ENCODE peak calls at places on chromosomes 4 and X, in four cellular contexts. One of them, this sample, is unnamed.

GRCh38 chr4:2830632-2831610 is 12.7 kb upstream of the ADD1 start:
- DNase-seq in kidney: peak; percentile 64
- DNase-seq in H9: no peak
- DNase-seq in mesenchymal stem cell: no peak
- DNase-seq in this sample: no peak

GRCh38 chrX:65196758-65197371 is 220.6 kb upstream of the ZC4H2 start:
- DNase-seq in mesenchymal stem cell: no peak
- DNase-seq in kidney: no peak
- DNase-seq in H9: peak; percentile 82
- DNase-seq in this sample: no peak

GRCh38 chr4:5033266-5033945 is 14.1 kb upstream of the CYTL1 start:
- DNase-seq in kidney: no peak
- DNase-seq in mesenchymal stem cell: peak; percentile 22
- DNase-seq in H9: no peak
- DNase-seq in this sample: no peak

GRCh38 chrX:64570204-64570603 is 175.0 kb upstream of the MTMR8 start:
- DNase-seq in kidney: no peak
- DNase-seq in mesenchymal stem cell: no peak
- DNase-seq in H9: peak; percentile 34
- DNase-seq in this sample: no peak

GRCh38 chr4:122783301-122784215 is 43.1 kb upstream of the FGF2 start:
- DNase-seq in H9: peak; percentile 94
- DNase-seq in kidney: peak; percentile 76
- DNase-seq in mesenchymal stem cell: peak; percentile 76
- DNase-seq in this sample: peak; percentile 87

GRCh38 chr4:93764647-93765246 is 63.8 kb upstream of the ATOH1 start:
- DNase-seq in kidney: no peak
- DNase-seq in mesenchymal stem cell: peak; percentile 48
- DNase-seq in H9: no peak
- DNase-seq in this sample: peak; percentile 44

GRCh38 chr4:2367626-2368025 is 50.8 kb downstream of the ZFYVE28 start:
- DNase-seq in kidney: no peak
- DNase-seq in H9: no peak
- DNase-seq in mesenchymal stem cell: no peak
- DNase-seq in this sample: no peak

GRCh38 chr4:118280501-118281218 is 72.1 kb downstream of the PRSS12 start:
- DNase-seq in H9: peak; percentile 54
- DNase-seq in kidney: no peak
- DNase-seq in mesenchymal stem cell: peak; percentile 73
- DNase-seq in this sample: peak; percentile 85

GRCh38 chr4:675036-675804 is 878 bp downstream of the MYL5 start:
- DNase-seq in H9: peak; percentile 31
- DNase-seq in mesenchymal stem cell: no peak
- DNase-seq in kidney: peak; percentile 84
- DNase-seq in this sample: no peak

GRCh38 chr4:125325733-125326132 is 11.0 kb downstream of the FAT4 start:
- DNase-seq in mesenchymal stem cell: no peak
- DNase-seq in kidney: no peak
- DNase-seq in H9: no peak
- DNase-seq in this sample: no peak
- H3K9ac ChIP-seq in mesenchymal stem cell: no peak overlapping the region
- H3K9ac ChIP-seq in kidney: no peak overlapping the region
- H3K9ac ChIP-seq in H9: no peak overlapping the region
- H3K9ac ChIP-seq in this sample: no peak overlapping the region

DNA sequence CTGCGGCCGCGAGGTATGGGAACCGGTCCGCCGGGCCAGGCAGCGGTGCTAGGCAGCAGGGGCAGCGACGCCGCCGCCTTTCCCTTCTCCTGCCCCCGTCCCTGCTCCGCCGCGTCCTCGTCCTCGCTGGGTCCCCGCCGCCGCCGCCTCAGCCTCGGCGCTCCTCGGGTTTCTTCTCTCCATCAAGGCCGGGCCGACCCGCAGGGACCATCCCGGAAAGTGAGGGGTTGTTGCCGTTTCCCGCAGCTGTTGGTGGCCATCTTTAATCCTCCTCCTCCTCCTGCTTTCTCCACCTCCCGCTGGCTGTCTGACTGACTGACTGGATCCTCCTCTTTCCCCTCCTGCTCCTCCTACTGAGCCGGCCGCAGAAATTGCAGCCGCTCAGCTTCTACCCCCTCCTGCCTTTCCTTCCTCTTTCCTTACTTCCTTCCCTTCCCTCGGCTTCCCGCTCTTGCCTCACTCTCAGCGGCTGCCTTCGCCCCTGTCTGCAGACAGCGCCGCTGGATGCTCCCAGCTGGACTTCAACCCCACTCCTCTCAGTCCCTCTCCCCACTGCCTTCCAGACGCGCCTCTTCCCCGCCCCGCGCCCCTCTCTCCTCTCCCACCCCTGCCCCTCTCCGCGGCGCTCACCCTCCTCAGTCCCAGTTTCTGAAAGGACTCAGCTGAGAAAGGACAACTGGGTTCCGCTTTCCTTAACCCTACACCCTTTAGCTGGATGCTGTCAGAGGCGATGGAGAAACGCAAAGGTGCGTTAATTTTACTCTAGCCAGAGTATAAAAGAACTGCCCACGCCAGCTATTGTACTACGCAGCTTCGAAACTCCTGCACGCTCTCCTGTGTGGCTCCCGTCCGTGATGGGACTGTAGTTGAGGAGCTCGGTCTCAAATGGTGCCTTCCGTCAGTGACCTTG is at the start of gene WDFY3:
- DNase-seq in H9: peak; percentile 90
- DNase-seq in kidney: peak; percentile 95
- DNase-seq in mesenchymal stem cell: peak; percentile 95
- DNase-seq in this sample: peak; percentile 89
- H3K9ac ChIP-seq in H9: peak within 1 kb of the TSS; percentile 55
- H3K9ac ChIP-seq in kidney: peak within 1 kb of the TSS; percentile 98
- H3K9ac ChIP-seq in mesenchymal stem cell: peak within 1 kb of the TSS; percentile 92
- H3K9ac ChIP-seq in this sample: peak within 1 kb of the TSS; percentile 90

GRCh38 chr4:156547891-156548290 is 423.7 kb downstream of the PDGFC start:
- DNase-seq in mesenchymal stem cell: peak; percentile 63
- DNase-seq in H9: no peak
- DNase-seq in kidney: no peak
- DNase-seq in this sample: peak; percentile 23
- H3K9ac ChIP-seq in mesenchymal stem cell: no peak overlapping the region
- H3K9ac ChIP-seq in H9: no peak overlapping the region
- H3K9ac ChIP-seq in kidney: no peak overlapping the region
- H3K9ac ChIP-seq in this sample: no peak overlapping the region

GRCh38 chrX:49071877-49072711 is 1.7 kb downstream of the PRAF2 start:
- DNase-seq in mesenchymal stem cell: no peak
- DNase-seq in H9: peak; percentile 87
- DNase-seq in kidney: peak; percentile 94
- DNase-seq in this sample: peak; percentile 67

GRCh38 chrX:49072712-49073095 is 1.1 kb downstream of the PRAF2 start:
- DNase-seq in mesenchymal stem cell: no peak
- DNase-seq in kidney: no peak
- DNase-seq in H9: no peak
- DNase-seq in this sample: no peak

GRCh38 chrX:49070988-49071387 is 2.8 kb downstream of the PRAF2 start:
- DNase-seq in kidney: no peak
- DNase-seq in mesenchymal stem cell: no peak
- DNase-seq in H9: no peak
- DNase-seq in this sample: no peak

GRCh38 chrX:49075347-49075746 is 1.5 kb upstream of the PRAF2 start:
- DNase-seq in kidney: no peak
- DNase-seq in mesenchymal stem cell: no peak
- DNase-seq in H9: no peak
- DNase-seq in this sample: no peak

DNA sequence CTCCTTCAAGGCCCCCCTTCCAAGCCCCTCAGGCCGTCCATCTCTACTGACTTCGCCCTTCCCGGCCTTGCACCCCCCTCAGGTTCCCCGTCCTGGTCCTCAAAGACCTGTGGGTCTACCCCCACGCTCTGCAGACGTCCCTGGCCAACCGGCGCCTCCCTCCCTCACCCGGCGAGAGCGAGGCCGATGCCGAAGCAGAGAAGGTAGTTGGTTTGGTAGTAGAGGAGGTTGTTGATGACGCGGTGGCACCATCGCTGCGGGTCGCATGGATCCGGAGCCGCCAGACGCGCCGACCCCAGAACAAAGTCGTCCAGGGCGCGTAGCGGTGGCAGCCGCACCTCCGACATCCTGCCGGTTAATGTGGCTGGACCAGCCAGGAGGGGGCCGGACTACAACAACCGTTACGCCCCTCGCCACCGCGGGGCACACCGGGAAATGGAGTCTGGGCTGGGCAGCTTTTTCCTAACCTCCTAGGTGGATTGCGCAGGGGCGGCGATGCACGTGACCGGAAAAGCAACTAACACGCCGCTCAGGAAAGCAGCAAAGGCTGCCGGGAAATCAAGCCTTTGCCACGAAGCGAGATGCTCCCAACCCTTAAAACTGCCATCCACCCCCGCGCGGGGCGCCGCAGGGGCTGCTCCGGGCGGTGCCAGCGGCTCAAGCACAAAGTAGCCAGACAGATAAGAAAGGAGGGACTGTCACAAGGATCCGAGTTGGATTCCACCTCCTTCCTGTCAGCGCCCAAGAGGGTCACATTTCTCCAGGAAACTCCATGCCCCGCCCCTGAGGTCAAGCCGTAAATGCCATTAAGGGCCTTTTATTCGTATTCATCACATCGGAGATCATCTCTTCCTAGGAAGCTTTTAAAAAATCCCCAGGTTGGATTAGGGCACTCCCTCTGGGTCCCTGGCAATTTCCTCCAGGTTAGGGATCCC is at the start of gene PRAF2:
- DNase-seq in H9: peak; percentile 89
- DNase-seq in mesenchymal stem cell: peak; percentile 90
- DNase-seq in kidney: peak; percentile 97
- DNase-seq in this sample: peak; percentile 89
- H3K9ac ChIP-seq in H9: peak within 1 kb of the TSS; percentile 6
- H3K9ac ChIP-seq in mesenchymal stem cell: peak within 1 kb of the TSS; percentile 89
- H3K9ac ChIP-seq in kidney: peak within 1 kb of the TSS; percentile 46
- H3K9ac ChIP-seq in this sample: peak within 1 kb of the TSS; percentile 73

GRCh38 chr4:48334236-48334635 is 7.1 kb upstream of the SLAIN2 start:
- DNase-seq in mesenchymal stem cell: no peak
- DNase-seq in H9: no peak
- DNase-seq in kidney: no peak
- DNase-seq in this sample: no peak
- H3K9ac ChIP-seq in mesenchymal stem cell: no peak overlapping the region
- H3K9ac ChIP-seq in H9: no peak overlapping the region
- H3K9ac ChIP-seq in kidney: no peak overlapping the region
- H3K9ac ChIP-seq in this sample: no peak overlapping the region

This sample was measured in IMR-90.